ENCODE peak calls at places on chromosomes 13 and 19, in seven cellular contexts. A is KG1, Q is NCI-H1105, Y is NCI-H748 treated with DMSO at 0.1 percent for 48 hours, X is NCI-H2081, G is EL, B is ascending aorta. T is an unnamed sample.

GRCh38 chr13:60152114-60152513 is 11.6 kb downstream of the DIAPH3 start:
- DNase-seq in A (no peak), Q (no peak), Y (no peak), X (no peak), G (peak; percentile 17), B (no peak), T (no peak)

GRCh38 chr19:29873024-29873800 is 61.4 kb downstream of the CCNE1 start:
- DNase-seq in A (no peak), Q (peak; percentile 76), Y (peak; percentile 7), X (no peak), G (peak; percentile 26), B (peak; percentile 68), T (no peak)

GRCh38 chr19:53977991-53978731 is 13.3 kb upstream of the CACNG6 start:
- DNase-seq in A (no peak), Q (no peak), Y (no peak), X (no peak), G (peak; percentile 86), B (peak; percentile 67), T (no peak)

GRCh38 chr19:17323973-17324327 is 10.7 kb downstream of the ANO8 start:
- DNase-seq in A (no peak), Q (no peak), Y (no peak), X (no peak), G (no peak), B (no peak), T (no peak)

GRCh38 chr19:33621065-33621785 is 528 bp upstream of the CHST8 start:
- DNase-seq in A (no peak), Q (no peak), Y (no peak), X (no peak), G (no peak), B (no peak), T (no peak)

GRCh38 chr19:11551603-11552235 is 7.3 kb downstream of the ELOF1 start:
- DNase-seq in A (no peak), Q (no peak), Y (no peak), X (no peak), G (peak; percentile 30), B (no peak), T (no peak)

GRCh38 chr19:40217027-40217810 is 965 bp downstream of the TTC9B start:
- DNase-seq in A (no peak), Q (peak; percentile 85), Y (peak; percentile 87), X (peak; percentile 75), G (no peak), B (no peak), T (no peak)

GRCh38 chr19:2186071-2186846 is 22.5 kb downstream of the DOT1L start:
- DNase-seq in A (no peak), Q (no peak), Y (no peak), X (no peak), G (peak; percentile 94), B (peak; percentile 95), T (no peak)

GRCh38 chr13:107466326-107466725 is 749.0 kb downstream of the LIG4 start:
- DNase-seq in A (no peak), Q (no peak), Y (no peak), X (no peak), G (no peak), B (no peak), T (no peak)

GRCh38 chr13:88817560-88817959 is 1146.4 kb downstream of the SLITRK5 start:
- DNase-seq in A (no peak), Q (no peak), Y (no peak), X (no peak), G (no peak), B (no peak), T (no peak)

GRCh38 chr13:66940113-66940512 is 290.0 kb downstream of the PCDH9 start:
- DNase-seq in A (no peak), Q (no peak), Y (no peak), X (no peak), G (no peak), B (no peak), T (no peak)

GRCh38 chr13:36072536-36072935 is 58.6 kb downstream of the DCLK1 start:
- DNase-seq in A (no peak), Q (no peak), Y (no peak), X (no peak), G (no peak), B (no peak), T (no peak)

GRCh38 chr13:110103026-110103425 is 203.9 kb downstream of the COL4A1 start:
- DNase-seq in A (no peak), Q (no peak), Y (no peak), X (no peak), G (no peak), B (no peak), T (no peak)

GRCh38 chr19:5126498-5127223 is 157.7 kb downstream of the KDM4B start:
- DNase-seq in A (no peak), Q (no peak), Y (no peak), X (no peak), G (no peak), B (no peak), T (no peak)

GRCh38 chr13:111893607-111894443 is 173.1 kb upstream of the SOX1 start:
- DNase-seq in A (no peak), Q (no peak), Y (no peak), X (no peak), G (no peak), B (no peak), T (no peak)

GRCh38 chr13:86862137-86862536 is 809.0 kb upstream of the SLITRK5 start:
- DNase-seq in A (no peak), Q (no peak), Y (no peak), X (no peak), G (no peak), B (no peak), T (no peak)

GRCh38 chr19:33456845-33457220 is 64.8 kb downstream of the PEPD start:
- DNase-seq in A (no peak), Q (no peak), Y (no peak), X (no peak), G (no peak), B (no peak), T (no peak)

GRCh38 chr13:26335158-26335557 is 81.2 kb downstream of the CDK8 start:
- DNase-seq in A (no peak), Q (no peak), Y (no peak), X (no peak), G (no peak), B (no peak), T (no peak)

GRCh38 chr19:48999481-49000325 is 6.0 kb downstream of the RUVBL2 start:
- DNase-seq in A (peak; percentile 56), Q (no peak), Y (no peak), X (peak; percentile 19), G (peak; percentile 67), B (no peak), T (no peak)

GRCh38 chr13:72696590-72696989 is 30.8 kb downstream of the MZT1 start:
- DNase-seq in A (no peak), Q (no peak), Y (peak; percentile 8), X (peak; percentile 15), G (no peak), B (no peak), T (no peak)

GRCh38 chr19:57010541-57010940 is 109.2 kb upstream of the USP29 start:
- DNase-seq in A (no peak), Q (no peak), Y (no peak), X (no peak), G (no peak), B (no peak), T (no peak)

GRCh38 chr13:40672310-40673060 is 6.0 kb upstream of the FOXO1 start:
- DNase-seq in A (no peak), Q (peak; percentile 41), Y (peak; percentile 53), X (peak; percentile 53), G (peak; percentile 53), B (no peak), T (no peak)

GRCh38 chr13:112619730-112620639 is 32.0 kb upstream of the TUBGCP3 start:
- DNase-seq in A (no peak), Q (peak; percentile 96), Y (peak; percentile 71), X (peak; percentile 60), G (peak; percentile 27), B (no peak), T (no peak)

GRCh38 chr19:29576761-29577661 is 29.1 kb upstream of the POP4 start:
- DNase-seq in A (no peak), Q (no peak), Y (no peak), X (no peak), G (peak; percentile 28), B (no peak), T (no peak)

GRCh38 chr13:102845289-102845629 is 573 bp upstream of the ERCC5 start:
- DNase-seq in A (no peak), Q (no peak), Y (no peak), X (no peak), G (no peak), B (no peak), T (no peak)

GRCh38 chr19:39705578-39706188 is 1.4 kb downstream of the LGALS14 start:
- DNase-seq in A (no peak), Q (no peak), Y (no peak), X (no peak), G (no peak), B (no peak), T (no peak)

GRCh38 chr13:113786262-113786841 is 27.3 kb downstream of the TMEM255B start:
- DNase-seq in A (no peak), Q (no peak), Y (no peak), X (no peak), G (peak; percentile 78), B (no peak), T (no peak)

GRCh38 chr13:41588899-41589298 is 131.5 kb downstream of the RGCC start:
- DNase-seq in A (no peak), Q (no peak), Y (no peak), X (no peak), G (peak; percentile 90), B (no peak), T (peak; percentile 8)

GRCh38 chr19:55319786-55320185 is 5.4 kb downstream of the TMEM150B start:
- DNase-seq in A (no peak), Q (no peak), Y (no peak), X (peak; percentile 16), G (peak; percentile 53), B (no peak), T (no peak)

GRCh38 chr19:37903096-37903495 is 3.3 kb downstream of the WDR87 start:
- DNase-seq in A (no peak), Q (no peak), Y (no peak), X (no peak), G (no peak), B (no peak), T (no peak)

GRCh38 chr13:102983496-102983895 is 82.7 kb downstream of the SLC10A2 start:
- DNase-seq in A (no peak), Q (no peak), Y (no peak), X (no peak), G (peak; percentile 45), B (no peak), T (no peak)

GRCh38 chr13:72290962-72291681 is 424.1 kb upstream of the DACH1 start:
- DNase-seq in A (no peak), Q (no peak), Y (no peak), X (no peak), G (peak; percentile 95), B (no peak), T (no peak)

GRCh38 chr13:42363941-42364612 is 92.1 kb downstream of the AKAP11 start:
- DNase-seq in A (no peak), Q (no peak), Y (no peak), X (no peak), G (peak; percentile 44), B (no peak), T (no peak)

GRCh38 chr19:47351545-47351944 is 2.4 kb downstream of the DHX34 start:
- DNase-seq in A (no peak), Q (no peak), Y (no peak), X (peak; percentile 10), G (peak; percentile 32), B (no peak), T (no peak)

GRCh38 chr13:27621366-27622101 is at the start of gene POLR1D:
- DNase-seq in A (peak; percentile 67), Q (peak; percentile 69), Y (peak; percentile 97), X (peak; percentile 87), G (peak; percentile 75), B (peak; percentile 85), T (peak; percentile 20)